ENCODE peak calls at places on chromosomes 7 and 10, in seven cellular contexts. One of them, this sample, is unnamed. For H3K79me2, the result is how much of the 10 kb centered on the place peaks cover.

GRCh38 chr7:30209951-30210350 is 74.4 kb upstream of the ZNRF2 start:
- DNase-seq in H1: no peak
- DNase-seq in fibroblast of lung: no peak
- DNase-seq in SK-N-SH: no peak
- DNase-seq in astrocyte: no peak
- DNase-seq in hepatocyte: no peak
- DNase-seq in PC-9: no peak
- DNase-seq in this sample: no peak

GRCh38 chr10:70835895-70836294 is 20.1 kb downstream of the SGPL1 start:
- DNase-seq in H1: no peak
- DNase-seq in fibroblast of lung: peak
- DNase-seq in SK-N-SH: no peak
- DNase-seq in astrocyte: peak
- DNase-seq in hepatocyte: no peak
- DNase-seq in PC-9: no peak
- DNase-seq in this sample: no peak

GRCh38 chr7:79528421-79528820 is 75.0 kb upstream of the MAGI2 start:
- DNase-seq in H1: no peak
- DNase-seq in fibroblast of lung: no peak
- DNase-seq in SK-N-SH: no peak
- DNase-seq in astrocyte: no peak
- DNase-seq in hepatocyte: no peak
- DNase-seq in PC-9: peak
- DNase-seq in this sample: no peak

GRCh38 chr10:102431452-102432124 is 786 bp downstream of the CUEDC2 start:
- DNase-seq in H1: no peak
- DNase-seq in fibroblast of lung: peak
- DNase-seq in SK-N-SH: peak
- DNase-seq in astrocyte: no peak
- DNase-seq in hepatocyte: peak
- DNase-seq in PC-9: no peak
- DNase-seq in this sample: no peak

GRCh38 chr10:7872041-7872442 is 53.7 kb downstream of the TAF3 start:
- DNase-seq in H1: no peak
- DNase-seq in fibroblast of lung: peak
- DNase-seq in SK-N-SH: peak
- DNase-seq in astrocyte: no peak
- DNase-seq in hepatocyte: peak
- DNase-seq in PC-9: peak
- DNase-seq in this sample: no peak

GRCh38 chr7:75638607-75639070 is 100.1 kb downstream of the HIP1 start:
- DNase-seq in H1: no peak
- DNase-seq in fibroblast of lung: no peak
- DNase-seq in SK-N-SH: peak
- DNase-seq in astrocyte: no peak
- DNase-seq in hepatocyte: peak
- DNase-seq in PC-9: peak
- DNase-seq in this sample: no peak

GRCh38 chr10:69738071-69738470 is 63.6 kb upstream of the COL13A1 start:
- DNase-seq in H1: no peak
- DNase-seq in fibroblast of lung: no peak
- DNase-seq in SK-N-SH: no peak
- DNase-seq in astrocyte: no peak
- DNase-seq in hepatocyte: no peak
- DNase-seq in PC-9: no peak
- DNase-seq in this sample: no peak

GRCh38 chr7:105387621-105388372 is 924 bp downstream of the SRPK2 start:
- DNase-seq in H1: no peak
- DNase-seq in fibroblast of lung: peak
- DNase-seq in SK-N-SH: peak
- DNase-seq in astrocyte: peak
- DNase-seq in hepatocyte: peak
- DNase-seq in PC-9: peak
- DNase-seq in this sample: peak

GRCh38 chr7:131619336-131620305 is 63.2 kb upstream of the PODXL start:
- DNase-seq in H1: no peak
- DNase-seq in fibroblast of lung: no peak
- DNase-seq in SK-N-SH: no peak
- DNase-seq in astrocyte: no peak
- DNase-seq in hepatocyte: peak
- DNase-seq in PC-9: no peak
- DNase-seq in this sample: no peak

GRCh38 chr7:36217961-36218284 is 64.9 kb downstream of the EEPD1 start:
- DNase-seq in H1: no peak
- DNase-seq in fibroblast of lung: no peak
- DNase-seq in SK-N-SH: no peak
- DNase-seq in astrocyte: no peak
- DNase-seq in hepatocyte: no peak
- DNase-seq in PC-9: no peak
- DNase-seq in this sample: no peak

GRCh38 chr10:7107287-7107686 is 303.5 kb downstream of the SFMBT2 start:
- DNase-seq in H1: no peak
- DNase-seq in fibroblast of lung: peak
- DNase-seq in SK-N-SH: no peak
- DNase-seq in astrocyte: peak
- DNase-seq in hepatocyte: peak
- DNase-seq in PC-9: no peak
- DNase-seq in this sample: no peak

GRCh38 chr7:1267016-1267900 is 34.6 kb downstream of the UNCX start:
- DNase-seq in H1: no peak
- DNase-seq in fibroblast of lung: no peak
- DNase-seq in SK-N-SH: no peak
- DNase-seq in astrocyte: no peak
- DNase-seq in hepatocyte: no peak
- DNase-seq in PC-9: no peak
- DNase-seq in this sample: no peak

GRCh38 chr7:22589641-22590141 is 89.7 kb upstream of the STEAP1B start:
- DNase-seq in H1: no peak
- DNase-seq in fibroblast of lung: peak
- DNase-seq in SK-N-SH: no peak
- DNase-seq in astrocyte: peak
- DNase-seq in hepatocyte: no peak
- DNase-seq in PC-9: no peak
- DNase-seq in this sample: no peak

GRCh38 chr7:140458191-140458590 is 21.1 kb downstream of the MKRN1 start:
- DNase-seq in H1: no peak
- DNase-seq in fibroblast of lung: no peak
- DNase-seq in SK-N-SH: no peak
- DNase-seq in astrocyte: no peak
- DNase-seq in hepatocyte: no peak
- DNase-seq in PC-9: no peak
- DNase-seq in this sample: no peak

GRCh38 chr10:76624470-76624869 is 1013.1 kb downstream of the KCNMA1 start:
- DNase-seq in H1: no peak
- DNase-seq in fibroblast of lung: no peak
- DNase-seq in SK-N-SH: no peak
- DNase-seq in astrocyte: no peak
- DNase-seq in hepatocyte: no peak
- DNase-seq in PC-9: no peak
- DNase-seq in this sample: no peak

GRCh38 chr10:124239666-124240065 is 146.3 kb upstream of the CHST15 start:
- DNase-seq in H1: no peak
- DNase-seq in fibroblast of lung: no peak
- DNase-seq in SK-N-SH: no peak
- DNase-seq in astrocyte: no peak
- DNase-seq in hepatocyte: no peak
- DNase-seq in PC-9: no peak
- DNase-seq in this sample: no peak

GRCh38 chr10:58173391-58173790 is 94.3 kb downstream of the IPMK start:
- DNase-seq in H1: no peak
- DNase-seq in fibroblast of lung: no peak
- DNase-seq in SK-N-SH: no peak
- DNase-seq in astrocyte: no peak
- DNase-seq in hepatocyte: no peak
- DNase-seq in PC-9: no peak
- DNase-seq in this sample: no peak

GRCh38 chr10:124206616-124207015 is 113.2 kb upstream of the CHST15 start:
- DNase-seq in H1: no peak
- DNase-seq in fibroblast of lung: peak
- DNase-seq in SK-N-SH: no peak
- DNase-seq in astrocyte: no peak
- DNase-seq in hepatocyte: no peak
- DNase-seq in PC-9: no peak
- DNase-seq in this sample: no peak

GRCh38 chr10:16986406-16987128 is 143.0 kb downstream of the CUBN start:
- DNase-seq in H1: no peak
- DNase-seq in fibroblast of lung: peak
- DNase-seq in SK-N-SH: no peak
- DNase-seq in astrocyte: peak
- DNase-seq in hepatocyte: no peak
- DNase-seq in PC-9: no peak
- DNase-seq in this sample: no peak

GRCh38 chr7:108132551-108133265 is 2.5 kb upstream of the LAMB4 start:
- DNase-seq in H1: no peak
- DNase-seq in fibroblast of lung: no peak
- DNase-seq in SK-N-SH: no peak
- DNase-seq in astrocyte: peak
- DNase-seq in hepatocyte: no peak
- DNase-seq in PC-9: peak
- DNase-seq in this sample: no peak

GRCh38 chr10:63331586-63331985 is 134.2 kb downstream of the JMJD1C start:
- DNase-seq in H1: no peak
- DNase-seq in fibroblast of lung: peak
- DNase-seq in SK-N-SH: no peak
- DNase-seq in astrocyte: no peak
- DNase-seq in hepatocyte: no peak
- DNase-seq in PC-9: no peak
- DNase-seq in this sample: no peak

GRCh38 chr7:50605059-50605458 is 39.9 kb upstream of the DDC start:
- DNase-seq in H1: no peak
- DNase-seq in fibroblast of lung: no peak
- DNase-seq in SK-N-SH: no peak
- DNase-seq in astrocyte: no peak
- DNase-seq in hepatocyte: no peak
- DNase-seq in PC-9: no peak
- DNase-seq in this sample: no peak

GRCh38 chr7:116698930-116699722 is 27.1 kb downstream of the MET start:
- DNase-seq in H1: no peak
- DNase-seq in fibroblast of lung: no peak
- DNase-seq in SK-N-SH: no peak
- DNase-seq in astrocyte: no peak
- DNase-seq in hepatocyte: no peak
- DNase-seq in PC-9: no peak
- DNase-seq in this sample: no peak

GRCh38 chr7:73830872-73831655 is at the start of gene CLDN4:
- DNase-seq in H1: no peak
- DNase-seq in fibroblast of lung: no peak
- DNase-seq in SK-N-SH: no peak
- DNase-seq in astrocyte: no peak
- DNase-seq in hepatocyte: peak
- DNase-seq in PC-9: peak
- DNase-seq in this sample: no peak

GRCh38 chr10:116207180-116207579 is 65.8 kb downstream of the GFRA1 start:
- DNase-seq in H1: no peak
- DNase-seq in fibroblast of lung: no peak
- DNase-seq in SK-N-SH: no peak
- DNase-seq in astrocyte: no peak
- DNase-seq in hepatocyte: no peak
- DNase-seq in PC-9: no peak
- DNase-seq in this sample: no peak

GRCh38 chr7:12422449-12423320 is 19.0 kb upstream of the VWDE start:
- DNase-seq in H1: no peak
- DNase-seq in fibroblast of lung: peak
- DNase-seq in SK-N-SH: no peak
- DNase-seq in astrocyte: no peak
- DNase-seq in hepatocyte: no peak
- DNase-seq in PC-9: no peak
- DNase-seq in this sample: no peak
- H3K4me2 ChIP-seq in H1: peak
- H3K4me2 ChIP-seq in fibroblast of lung: no peak
- H3K4me2 ChIP-seq in SK-N-SH: no peak
- H3K4me2 ChIP-seq in astrocyte: peak
- H3K4me2 ChIP-seq in hepatocyte: no peak
- H3K4me2 ChIP-seq in PC-9: peak
- H3K4me2 ChIP-seq in this sample: no peak

DNA sequence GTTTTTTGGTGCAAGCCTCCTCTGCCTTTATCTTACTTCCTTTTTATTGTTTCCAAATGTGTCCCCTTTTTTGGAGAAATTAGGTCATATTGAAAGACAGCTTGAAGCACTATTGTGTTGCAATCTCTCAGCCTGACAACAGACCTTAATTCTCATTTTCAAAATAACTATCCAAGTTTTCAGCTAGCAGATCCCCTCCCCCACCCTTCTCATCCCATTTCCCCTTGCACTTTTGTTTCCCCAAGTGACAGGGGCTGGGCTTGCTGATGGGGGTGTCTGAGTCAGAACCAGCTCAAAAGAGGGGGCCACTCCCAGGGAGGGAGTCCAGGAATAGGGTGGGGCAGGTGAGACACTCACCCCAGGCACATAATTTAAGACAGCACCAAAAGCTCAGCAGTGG is 75.3 kb downstream of the MKI67 start:
- DNase-seq in H1: no peak
- DNase-seq in fibroblast of lung: no peak
- DNase-seq in SK-N-SH: no peak
- DNase-seq in astrocyte: no peak
- DNase-seq in hepatocyte: no peak
- DNase-seq in PC-9: no peak
- DNase-seq in this sample: no peak
- H3K79me2 ChIP-seq in H1: under half
- H3K79me2 ChIP-seq in fibroblast of lung: under half
- H3K79me2 ChIP-seq in SK-N-SH: under half
- H3K79me2 ChIP-seq in astrocyte: under half
- H3K79me2 ChIP-seq in hepatocyte: under half
- H3K79me2 ChIP-seq in PC-9: under half
- H3K79me2 ChIP-seq in this sample: under half

GRCh38 chr7:42625391-42625790 is 286.5 kb downstream of the C7orf25 start:
- DNase-seq in H1: no peak
- DNase-seq in fibroblast of lung: no peak
- DNase-seq in SK-N-SH: no peak
- DNase-seq in astrocyte: no peak
- DNase-seq in hepatocyte: no peak
- DNase-seq in PC-9: no peak
- DNase-seq in this sample: no peak

GRCh38 chr7:42621543-42622219 is 290.2 kb downstream of the C7orf25 start:
- DNase-seq in H1: no peak
- DNase-seq in fibroblast of lung: peak
- DNase-seq in SK-N-SH: no peak
- DNase-seq in astrocyte: no peak
- DNase-seq in hepatocyte: no peak
- DNase-seq in PC-9: no peak
- DNase-seq in this sample: no peak

GRCh38 chr7:42628021-42628420 is 283.8 kb downstream of the C7orf25 start:
- DNase-seq in H1: no peak
- DNase-seq in fibroblast of lung: no peak
- DNase-seq in SK-N-SH: no peak
- DNase-seq in astrocyte: no peak
- DNase-seq in hepatocyte: no peak
- DNase-seq in PC-9: no peak
- DNase-seq in this sample: no peak

GRCh38 chr7:42618649-42619315 is 293.1 kb downstream of the C7orf25 start:
- DNase-seq in H1: no peak
- DNase-seq in fibroblast of lung: no peak
- DNase-seq in SK-N-SH: no peak
- DNase-seq in astrocyte: no peak
- DNase-seq in hepatocyte: no peak
- DNase-seq in PC-9: no peak
- DNase-seq in this sample: no peak

GRCh38 chr7:42624471-42624870 is 287.4 kb downstream of the C7orf25 start:
- DNase-seq in H1: no peak
- DNase-seq in fibroblast of lung: peak
- DNase-seq in SK-N-SH: no peak
- DNase-seq in astrocyte: peak
- DNase-seq in hepatocyte: no peak
- DNase-seq in PC-9: no peak
- DNase-seq in this sample: no peak
- H3K4me2 ChIP-seq in H1: no peak
- H3K4me2 ChIP-seq in fibroblast of lung: no peak
- H3K4me2 ChIP-seq in SK-N-SH: no peak
- H3K4me2 ChIP-seq in astrocyte: no peak
- H3K4me2 ChIP-seq in hepatocyte: no peak
- H3K4me2 ChIP-seq in PC-9: no peak
- H3K4me2 ChIP-seq in this sample: no peak

GRCh38 chr10:11245510-11245909 is 227.8 kb downstream of the CELF2 start:
- DNase-seq in H1: no peak
- DNase-seq in fibroblast of lung: no peak
- DNase-seq in SK-N-SH: no peak
- DNase-seq in astrocyte: peak
- DNase-seq in hepatocyte: peak
- DNase-seq in PC-9: no peak
- DNase-seq in this sample: no peak
- H3K79me2 ChIP-seq in H1: under half
- H3K79me2 ChIP-seq in fibroblast of lung: under half
- H3K79me2 ChIP-seq in SK-N-SH: under half
- H3K79me2 ChIP-seq in astrocyte: under half
- H3K79me2 ChIP-seq in hepatocyte: under half
- H3K79me2 ChIP-seq in PC-9: under half
- H3K79me2 ChIP-seq in this sample: half or more

This sample was measured in DND-41.